ENCODE peak calls at places on chromosomes 2 and 18, in seven cellular contexts. C is Caki2; U is activated CD8-positive, alpha-beta memory T cell treated with anti-CD3 and anti-CD28 coated beads, Interleukin-2, amount 50 U/mL, for 48 hours; S is stromal cell of bone marrow; P is epithelial cell of proximal tubule; F is left cardiac atrium; E is left lung. H is an unnamed sample.

GRCh38 chr18:5414546-5414945 is 119.0 kb upstream of the ZBTB14 start:
- DNase-seq in C (no peak), U (no peak), S (no peak), P (no peak), F (no peak), E (no peak), H (no peak)

GRCh38 chr18:41226186-41226585 is 728.8 kb upstream of the PIK3C3 start:
- DNase-seq in C (no peak), U (no peak), S (no peak), P (no peak), F (no peak), E (no peak), H (no peak)

GRCh38 chr2:15448242-15448839 is 112.8 kb downstream of the NBAS start:
- DNase-seq in C (no peak), U (no peak), S (no peak), P (no peak), F (no peak), E (no peak), H (no peak)

GRCh38 chr18:61817086-61817485 is 75.7 kb downstream of the RNF152 start:
- DNase-seq in C (no peak), U (no peak), S (no peak), P (no peak), F (no peak), E (no peak), H (no peak)

GRCh38 chr2:68110102-68110501 is 47.3 kb upstream of the C1D start:
- DNase-seq in C (peak), U (no peak), S (no peak), P (no peak), F (no peak), E (no peak), H (no peak)

GRCh38 chr2:216319771-216320170 is 52.5 kb downstream of the MARCHF4 start:
- DNase-seq in C (peak), U (no peak), S (no peak), P (no peak), F (no peak), E (no peak), H (no peak)

GRCh38 chr2:192007819-192008218 is 160.9 kb upstream of the CAVIN2 start:
- DNase-seq in C (no peak), U (no peak), S (peak), P (no peak), F (no peak), E (no peak), H (no peak)

GRCh38 chr2:205763708-205764501 is 81.6 kb downstream of the NRP2 start:
- DNase-seq in C (peak), U (peak), S (peak), P (no peak), F (peak), E (peak), H (peak)

GRCh38 chr2:188773075-188773474 is 201.1 kb upstream of the COL3A1 start:
- DNase-seq in C (no peak), U (no peak), S (no peak), P (no peak), F (no peak), E (no peak), H (no peak)

GRCh38 chr2:7044253-7045250 is 127.3 kb downstream of the RNF144A start:
- DNase-seq in C (peak), U (peak), S (peak), P (no peak), F (peak), E (peak), H (peak)

H was measured in Peyer's patch.